ENCODE peak calls at places on chromosomes 4 and X, in four cellular contexts. One of them, this sample, is unnamed.

GRCh38 chrX:65821721-65822496 is 154.5 kb downstream of the MSN start:
- DNase-seq in WTC11: peak; percentile 42
- DNase-seq in HepG2: no peak
- DNase-seq in K562: no peak
- DNase-seq in this sample: no peak

GRCh38 chr4:110049951-110050925 is 137.6 kb downstream of the EGF start:
- DNase-seq in K562: peak; percentile 48
- DNase-seq in WTC11: peak; percentile 59
- DNase-seq in HepG2: peak; percentile 30
- DNase-seq in this sample: peak; percentile 8

GRCh38 chr4:1116837-1117236 is 3.5 kb upstream of the RNF212 start:
- DNase-seq in K562: no peak
- DNase-seq in WTC11: no peak
- DNase-seq in HepG2: no peak
- DNase-seq in this sample: no peak

GRCh38 chr4:72970756-72971155 is 98.8 kb downstream of the COX18 start:
- DNase-seq in K562: no peak
- DNase-seq in WTC11: no peak
- DNase-seq in HepG2: no peak
- DNase-seq in this sample: no peak

GRCh38 chrX:56248492-56248891 is 16.3 kb downstream of the KLF8 start:
- DNase-seq in HepG2: peak; percentile 5
- DNase-seq in WTC11: peak; percentile 45
- DNase-seq in K562: peak; percentile 29
- DNase-seq in this sample: peak; percentile 10

GRCh38 chr4:64581422-64581821 is 172.2 kb upstream of the TECRL start:
- DNase-seq in K562: no peak
- DNase-seq in WTC11: no peak
- DNase-seq in HepG2: no peak
- DNase-seq in this sample: peak; percentile 1

GRCh38 chrX:72057844-72058243 is 73.9 kb downstream of the RTL5 start:
- DNase-seq in HepG2: no peak
- DNase-seq in K562: no peak
- DNase-seq in WTC11: no peak
- DNase-seq in this sample: no peak

GRCh38 chr4:24024597-24024996 is 134.8 kb upstream of the PPARGC1A start:
- DNase-seq in K562: no peak
- DNase-seq in HepG2: no peak
- DNase-seq in WTC11: no peak
- DNase-seq in this sample: no peak

GRCh38 chr4:945274-946102 is 13.2 kb downstream of the TMEM175 start:
- DNase-seq in WTC11: no peak
- DNase-seq in HepG2: peak; percentile 39
- DNase-seq in K562: no peak
- DNase-seq in this sample: no peak

GRCh38 chrX:40109288-40110008 is 11.7 kb upstream of the BCOR start:
- DNase-seq in HepG2: peak; percentile 49
- DNase-seq in K562: no peak
- DNase-seq in WTC11: peak; percentile 58
- DNase-seq in this sample: peak; percentile 37

GRCh38 chr4:3478446-3479357 is 15.6 kb downstream of the DOK7 start:
- DNase-seq in WTC11: no peak
- DNase-seq in K562: no peak
- DNase-seq in HepG2: no peak
- DNase-seq in this sample: no peak

GRCh38 chr4:7967501-7968261 is 28.0 kb upstream of the AFAP1 start:
- DNase-seq in K562: no peak
- DNase-seq in HepG2: no peak
- DNase-seq in WTC11: no peak
- DNase-seq in this sample: no peak

GRCh38 chr4:124104101-124104500 is 608.4 kb downstream of the ANKRD50 start:
- DNase-seq in K562: no peak
- DNase-seq in WTC11: no peak
- DNase-seq in HepG2: no peak
- DNase-seq in this sample: no peak

GRCh38 chr4:1285790-1286553 is 3.7 kb upstream of the MAEA start:
- DNase-seq in K562: peak; percentile 38
- DNase-seq in WTC11: peak; percentile 60
- DNase-seq in HepG2: peak; percentile 50
- DNase-seq in this sample: no peak

GRCh38 chrX:72080150-72080549 is 51.6 kb downstream of the RTL5 start:
- DNase-seq in HepG2: no peak
- DNase-seq in WTC11: no peak
- DNase-seq in K562: no peak
- DNase-seq in this sample: no peak

GRCh38 chr4:177220376-177220775 is 89.3 kb upstream of the NEIL3 start:
- DNase-seq in HepG2: no peak
- DNase-seq in WTC11: no peak
- DNase-seq in K562: no peak
- DNase-seq in this sample: no peak

GRCh38 chrX:2425281-2426071 is 75.3 kb downstream of the DHRSX start:
- DNase-seq in K562: no peak
- DNase-seq in HepG2: peak; percentile 10
- DNase-seq in WTC11: peak; percentile 26
- DNase-seq in this sample: no peak

GRCh38 chr4:187084696-187085095 is 361.0 kb upstream of the FAT1 start:
- DNase-seq in WTC11: no peak
- DNase-seq in K562: no peak
- DNase-seq in HepG2: no peak
- DNase-seq in this sample: no peak

GRCh38 chrX:100695991-100696390 is 35.9 kb downstream of the SYTL4 start:
- DNase-seq in HepG2: peak; percentile 5
- DNase-seq in K562: no peak
- DNase-seq in WTC11: no peak
- DNase-seq in this sample: no peak

GRCh38 chr4:1379801-1380331 is 26.4 kb downstream of the NKX1-1 start:
- DNase-seq in K562: no peak
- DNase-seq in HepG2: no peak
- DNase-seq in WTC11: peak; percentile 7
- DNase-seq in this sample: no peak

GRCh38 chrX:140971385-140971784 is 31.0 kb upstream of the SPANXB1 start:
- DNase-seq in K562: no peak
- DNase-seq in HepG2: no peak
- DNase-seq in WTC11: no peak
- DNase-seq in this sample: no peak

GRCh38 chr4:158161561-158162354 is 11.1 kb downstream of the GASK1B start:
- DNase-seq in WTC11: no peak
- DNase-seq in K562: no peak
- DNase-seq in HepG2: no peak
- DNase-seq in this sample: peak; percentile 64
- TF ChIP-seq NR3C1 in WTC11: no peak
- TF ChIP-seq NR3C1 in K562: no peak
- TF ChIP-seq NR3C1 in HepG2: no peak
- TF ChIP-seq NR3C1 in this sample: no peak

GRCh38 chr4:54169176-54169575 is 59.9 kb upstream of the PDGFRA start:
- DNase-seq in WTC11: no peak
- DNase-seq in K562: no peak
- DNase-seq in HepG2: no peak
- DNase-seq in this sample: no peak
- TF ChIP-seq NR3C1 in WTC11: no peak
- TF ChIP-seq NR3C1 in K562: no peak
- TF ChIP-seq NR3C1 in HepG2: no peak
- TF ChIP-seq NR3C1 in this sample: no peak

GRCh38 chr4:151569650-151570049 is 160.7 kb downstream of the FHIP1A start:
- DNase-seq in K562: no peak
- DNase-seq in HepG2: no peak
- DNase-seq in WTC11: no peak
- DNase-seq in this sample: no peak
- TF ChIP-seq NR3C1 in K562: no peak
- TF ChIP-seq NR3C1 in HepG2: no peak
- TF ChIP-seq NR3C1 in WTC11: no peak
- TF ChIP-seq NR3C1 in this sample: no peak

DNA sequence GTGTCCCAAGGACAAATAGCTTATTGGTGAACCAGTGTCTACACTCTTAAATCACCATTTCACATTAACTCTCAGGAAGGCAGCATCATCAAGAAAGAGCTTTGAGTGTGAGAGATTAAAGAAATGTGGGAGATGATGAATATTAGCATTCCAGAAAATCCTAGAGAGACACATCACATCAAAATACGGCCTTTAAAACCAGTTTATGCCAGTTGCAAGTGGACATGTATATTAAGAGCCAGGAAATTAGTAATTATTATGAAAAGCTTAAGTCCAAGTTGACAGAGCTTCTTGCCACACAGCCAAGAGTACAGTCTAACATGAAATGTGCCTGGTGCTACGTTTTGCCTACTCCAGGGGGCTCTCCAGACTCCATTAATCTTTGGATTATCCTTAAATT is 503.0 kb upstream of the BOD1L1 start:
- DNase-seq in HepG2: no peak
- DNase-seq in WTC11: no peak
- DNase-seq in K562: no peak
- DNase-seq in this sample: no peak
- TF ChIP-seq NR3C1 in HepG2: no peak
- TF ChIP-seq NR3C1 in WTC11: no peak
- TF ChIP-seq NR3C1 in K562: no peak
- TF ChIP-seq NR3C1 in this sample: no peak

DNA sequence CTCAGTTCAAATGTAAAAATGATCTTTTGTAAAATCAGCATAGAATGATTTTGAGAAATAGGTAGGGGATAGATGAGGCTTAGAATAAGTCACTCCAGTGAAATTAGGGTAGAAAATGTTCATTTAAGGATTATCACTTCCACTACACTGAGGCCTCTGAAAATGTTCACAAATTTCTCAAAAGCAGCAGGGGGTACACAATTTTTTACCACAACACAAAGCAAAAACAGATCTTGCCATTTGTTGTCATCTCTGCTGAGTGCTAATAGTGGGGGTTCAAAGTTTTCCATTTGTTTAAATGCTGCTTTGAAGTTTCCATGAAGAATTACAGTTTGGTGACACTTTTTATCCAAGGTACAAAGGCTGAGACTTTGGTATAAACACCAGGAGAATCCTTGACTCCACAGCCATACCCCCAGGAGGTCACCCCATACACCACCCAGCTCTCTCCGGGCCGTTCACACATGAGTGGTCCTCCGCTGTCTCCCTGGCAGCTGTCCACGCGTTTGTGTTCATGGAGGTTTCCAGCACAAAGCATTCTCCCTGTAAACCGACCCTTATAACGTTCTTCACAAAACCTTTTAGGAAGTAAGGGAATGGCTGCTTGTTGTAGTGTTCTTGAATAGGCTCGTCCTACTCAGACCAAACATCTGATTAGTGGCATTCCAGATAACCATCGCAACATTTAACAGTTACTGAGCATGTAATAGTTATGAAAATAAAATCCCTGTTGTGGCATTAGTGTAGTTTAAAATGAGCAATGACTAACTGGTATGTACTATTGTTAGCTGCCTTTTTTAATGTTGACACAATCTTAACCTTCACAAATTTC is 71.0 kb downstream of the PRSS12 start:
- DNase-seq in WTC11: no peak
- DNase-seq in HepG2: peak; percentile 18
- DNase-seq in K562: peak; percentile 20
- DNase-seq in this sample: no peak
- TF ChIP-seq NR3C1 in WTC11: no peak
- TF ChIP-seq NR3C1 in HepG2: no peak
- TF ChIP-seq NR3C1 in K562: no peak
- TF ChIP-seq NR3C1 in this sample: no peak

DNA sequence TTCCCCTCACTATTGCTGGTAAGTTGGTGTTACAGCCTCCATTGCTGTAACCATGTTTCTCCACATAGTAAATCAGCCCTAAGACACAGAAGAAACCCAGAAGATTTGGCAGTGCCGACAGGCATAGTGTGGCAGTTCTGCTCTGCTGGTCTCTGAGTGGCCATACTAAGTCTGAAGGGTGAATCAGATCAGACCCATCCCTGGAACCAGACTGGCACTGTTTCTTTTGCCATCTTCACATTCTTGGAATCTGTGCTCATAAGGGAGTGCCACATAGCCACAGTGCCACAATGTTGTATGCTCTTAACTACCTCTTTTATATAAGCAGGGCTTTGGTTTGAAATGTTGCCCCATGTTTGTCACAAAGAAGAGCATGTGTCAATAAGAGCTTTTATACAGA is 128.3 kb downstream of the CBR4 start:
- DNase-seq in HepG2: no peak
- DNase-seq in WTC11: no peak
- DNase-seq in K562: no peak
- DNase-seq in this sample: no peak
- TF ChIP-seq NR3C1 in HepG2: no peak
- TF ChIP-seq NR3C1 in WTC11: no peak
- TF ChIP-seq NR3C1 in K562: no peak
- TF ChIP-seq NR3C1 in this sample: no peak

GRCh38 chr4:41835321-41835995 is 86.9 kb upstream of the PHOX2B start:
- DNase-seq in K562: no peak
- DNase-seq in HepG2: no peak
- DNase-seq in WTC11: no peak
- DNase-seq in this sample: no peak
- TF ChIP-seq NR3C1 in K562: no peak
- TF ChIP-seq NR3C1 in HepG2: no peak
- TF ChIP-seq NR3C1 in WTC11: no peak
- TF ChIP-seq NR3C1 in this sample: no peak

GRCh38 chrX:43866423-43866822 is 15.8 kb downstream of the MAOB start:
- DNase-seq in WTC11: no peak
- DNase-seq in HepG2: no peak
- DNase-seq in K562: no peak
- DNase-seq in this sample: no peak

GRCh38 chrX:43865791-43866190 is 16.5 kb downstream of the MAOB start:
- DNase-seq in WTC11: no peak
- DNase-seq in K562: no peak
- DNase-seq in HepG2: no peak
- DNase-seq in this sample: no peak

GRCh38 chrX:43862434-43862833 is 19.8 kb downstream of the MAOB start:
- DNase-seq in HepG2: no peak
- DNase-seq in K562: no peak
- DNase-seq in WTC11: no peak
- DNase-seq in this sample: no peak

GRCh38 chrX:43860646-43861370 is 21.4 kb downstream of the MAOB start:
- DNase-seq in HepG2: peak; percentile 81
- DNase-seq in K562: no peak
- DNase-seq in WTC11: no peak
- DNase-seq in this sample: peak; percentile 60

GRCh38 chrX:43861750-43862149 is 20.5 kb downstream of the MAOB start:
- DNase-seq in WTC11: no peak
- DNase-seq in K562: no peak
- DNase-seq in HepG2: peak; percentile 56
- DNase-seq in this sample: peak; percentile 32
- TF ChIP-seq NR3C1 in WTC11: no peak
- TF ChIP-seq NR3C1 in K562: no peak
- TF ChIP-seq NR3C1 in HepG2: no peak
- TF ChIP-seq NR3C1 in this sample: no peak

GRCh38 chr4:159047478-159048165 is 55.3 kb upstream of the RAPGEF2 start:
- DNase-seq in WTC11: no peak
- DNase-seq in HepG2: peak; percentile 25
- DNase-seq in K562: peak; percentile 36
- DNase-seq in this sample: no peak
- TF ChIP-seq NR3C1 in WTC11: no peak
- TF ChIP-seq NR3C1 in HepG2: no peak
- TF ChIP-seq NR3C1 in K562: no peak
- TF ChIP-seq NR3C1 in this sample: no peak